ENCODE peak calls at places on chromosomes 4 and X, in ten cellular contexts. R is pulmonary artery endothelial cell; D is NCI-H1092; H is GM23248; Q is AG08396; Z is NAMALWA; L is activated CD4-positive, alpha-beta T cell treated with anti-CD3 and anti-CD28 coated beads, Interleukin-2, amount 50 U/mL, for 48 hours; W is HFFc6; K is stimulated activated CD8-positive, alpha-beta memory T cell treated with anti-CD3 and anti-CD28 coated beads, Interleukin-15, amount 100 ng/mL, for 1 hour; C is AG04449. J is an unnamed sample.

GRCh38 chr4:108702960-108703359 is 52.6 kb downstream of the OSTC start:
- DNase-seq in H (no peak), W (no peak), Z (no peak), Q (no peak), D (no peak), L (no peak), K (no peak), R (no peak), C (no peak), J (no peak)

GRCh38 chrX:70454441-70455365 is 10.1 kb downstream of the DLG3 start:
- DNase-seq in H (peak), W (no peak), Z (peak), K (peak), D (peak), Q (peak), C (no peak), L (peak), R (no peak), J (peak)

GRCh38 chr4:87101543-87102199 is 118.7 kb downstream of the KLHL8 start:
- DNase-seq in H (no peak), K (no peak), Z (no peak), R (no peak), C (no peak), W (no peak), L (no peak), D (no peak), Q (no peak), J (no peak)

GRCh38 chr4:61638600-61638999 is 438.5 kb downstream of the ADGRL3 start:
- DNase-seq in W (no peak), K (no peak), L (no peak), R (no peak), Q (peak), H (no peak), Z (no peak), C (no peak), D (no peak), J (no peak)

GRCh38 chr4:65580551-65580950 is 89.7 kb downstream of the EPHA5 start:
- DNase-seq in D (no peak), K (no peak), R (no peak), Q (no peak), W (no peak), L (no peak), Z (no peak), C (no peak), H (peak), J (no peak)

GRCh38 chr4:143768007-143768591 is 67.6 kb upstream of the FREM3 start:
- DNase-seq in L (no peak), Q (no peak), C (no peak), R (peak), H (peak), W (peak), D (no peak), K (no peak), Z (no peak), J (no peak)

GRCh38 chrX:155086202-155086840 is 15.0 kb downstream of the BRCC3 start:
- DNase-seq in W (no peak), K (peak), R (no peak), Z (peak), Q (no peak), D (no peak), C (no peak), L (peak), H (peak), J (no peak)

GRCh38 chr4:138175337-138175794 is 66.8 kb downstream of the SLC7A11 start:
- DNase-seq in Z (no peak), L (no peak), C (no peak), Q (peak), H (no peak), K (no peak), W (no peak), D (peak), R (no peak), J (peak)

GRCh38 chr4:88991746-88992145 is 65.2 kb downstream of the FAM13A start:
- DNase-seq in Q (no peak), D (no peak), W (peak), L (no peak), C (no peak), R (peak), H (peak), Z (no peak), K (no peak), J (no peak)

GRCh38 chr4:44447563-44448504 is 775 bp downstream of the KCTD8 start:
- DNase-seq in W (no peak), Z (no peak), R (no peak), K (no peak), Q (peak), H (peak), L (no peak), C (no peak), D (peak), J (no peak)

GRCh38 chrX:123884809-123885408 is 25.1 kb downstream of the XIAP start:
- DNase-seq in Z (peak), W (peak), R (no peak), D (peak), Q (peak), K (no peak), L (no peak), H (peak), C (no peak), J (peak)

GRCh38 chr4:39664828-39665731 is 26.4 kb upstream of the SMIM14 start:
- DNase-seq in D (no peak), L (no peak), K (no peak), W (peak), R (no peak), Z (no peak), Q (peak), H (peak), C (no peak), J (no peak)

GRCh38 chr4:6087669-6088068 is 69.4 kb upstream of the C4orf50 start:
- DNase-seq in D (peak), Q (no peak), W (no peak), R (no peak), L (no peak), Z (no peak), K (no peak), H (peak), C (no peak), J (no peak)

GRCh38 chrX:110944793-110945466 is 149.3 kb upstream of the CHRDL1 start:
- DNase-seq in W (no peak), Q (no peak), K (no peak), H (no peak), Z (no peak), D (no peak), L (no peak), R (no peak), C (no peak), J (no peak)